ENCODE peak calls at places on chromosome 1, in eight cellular contexts. R, F, J, G, U, M, E and A are unnamed samples. For H3K4me1, the result is how much of the 10 kb centered on the place peaks cover.

GRCh38 chr1:61563611-61564010 is 161.3 kb downstream of the TM2D1 start:
- DNase-seq in E (no peak), F (no peak), G (no peak), U (no peak), J (no peak), R (no peak), M (no peak), A (no peak)

GRCh38 chr1:64691631-64692030 is 53.2 kb upstream of the RAVER2 start:
- DNase-seq in R (peak), M (no peak), F (no peak), U (no peak), G (no peak), J (peak), E (no peak), A (no peak)

GRCh38 chr1:17280436-17280835 is 27.6 kb upstream of the PADI4 start:
- DNase-seq in M (no peak), U (no peak), G (no peak), F (no peak), E (no peak), R (no peak), J (no peak), A (no peak)

GRCh38 chr1:182235952-182236650 is 155.5 kb downstream of the GLUL start:
- DNase-seq in U (no peak), E (peak), M (no peak), G (no peak), J (peak), R (peak), F (no peak), A (no peak)

GRCh38 chr1:97796716-97797115 is 124.1 kb downstream of the DPYD start:
- DNase-seq in M (no peak), U (no peak), F (no peak), E (no peak), J (peak), R (peak), G (no peak), A (no peak)

GRCh38 chr1:225445644-225446297 is 17.9 kb upstream of the LBR start:
- DNase-seq in E (no peak), G (peak), U (peak), J (no peak), F (peak), R (no peak), M (peak), A (no peak)

GRCh38 chr1:229897540-229897939 is 169.5 kb upstream of the GALNT2 start:
- DNase-seq in G (no peak), E (no peak), U (no peak), J (no peak), F (no peak), R (no peak), M (no peak), A (no peak)

GRCh38 chr1:53417003-53417402 is 42.2 kb upstream of the DMRTB1 start:
- DNase-seq in R (no peak), U (no peak), J (no peak), M (no peak), E (no peak), G (no peak), F (no peak), A (no peak)

GRCh38 chr1:5731110-5731423 is 261.2 kb downstream of the NPHP4 start:
- DNase-seq in U (no peak), R (no peak), M (peak), J (no peak), F (no peak), G (no peak), E (no peak), A (peak)

GRCh38 chr1:214380986-214381695 is 100.2 kb downstream of the SMYD2 start:
- DNase-seq in J (no peak), F (no peak), E (no peak), G (no peak), R (peak), M (no peak), U (no peak), A (no peak)

GRCh38 chr1:62539028-62539447 is 58.3 kb upstream of the ANGPTL3 start:
- DNase-seq in E (no peak), R (no peak), J (peak), F (no peak), G (no peak), M (no peak), U (no peak), A (no peak)

GRCh38 chr1:56291374-56291841 is 288.0 kb downstream of the PLPP3 start:
- DNase-seq in U (no peak), G (no peak), R (no peak), M (no peak), E (peak), F (no peak), J (no peak), A (no peak)

GRCh38 chr1:174815036-174815435 is 184.7 kb upstream of the CACYBP start:
- DNase-seq in U (no peak), R (peak), J (peak), G (no peak), E (no peak), M (no peak), F (no peak), A (peak)

GRCh38 chr1:38005195-38006007 is at the start of gene FHL3:
- DNase-seq in U (peak), F (peak), M (peak), E (peak), G (peak), R (peak), J (peak), A (peak)

GRCh38 chr1:228455715-228456114 is 31.5 kb upstream of the RNF187 start:
- DNase-seq in J (peak), R (no peak), M (no peak), E (no peak), U (no peak), F (no peak), G (no peak), A (no peak)

DNA sequence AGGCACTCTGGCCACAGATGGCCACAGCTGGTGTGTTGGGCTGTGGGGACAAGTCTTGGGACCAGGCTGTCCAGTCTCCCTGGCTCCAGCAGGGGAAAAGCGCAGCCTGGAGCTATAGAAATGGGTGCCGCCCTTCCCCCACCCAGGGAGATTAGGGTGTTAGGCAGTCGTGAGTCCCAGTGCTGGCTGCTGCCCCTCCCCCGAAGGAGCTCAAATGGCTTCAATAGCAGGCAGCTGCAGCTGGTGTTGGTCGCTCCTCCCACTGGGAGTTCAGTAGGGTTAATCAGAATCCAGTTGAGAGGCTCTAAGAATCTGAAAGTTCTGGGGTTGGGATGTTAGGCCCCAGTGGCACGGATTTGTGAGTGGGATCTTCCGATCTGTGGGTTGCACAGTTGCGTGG is 595.6 kb upstream of the PKN2 start:
- DNase-seq in M (no peak), E (no peak), J (no peak), U (no peak), F (no peak), R (no peak), G (no peak), A (no peak)
- TF ChIP-seq CTCF in M (no peak), E (no peak), J (no peak), U (no peak), F (no peak), R (no peak), G (no peak), A (no peak)

DNA sequence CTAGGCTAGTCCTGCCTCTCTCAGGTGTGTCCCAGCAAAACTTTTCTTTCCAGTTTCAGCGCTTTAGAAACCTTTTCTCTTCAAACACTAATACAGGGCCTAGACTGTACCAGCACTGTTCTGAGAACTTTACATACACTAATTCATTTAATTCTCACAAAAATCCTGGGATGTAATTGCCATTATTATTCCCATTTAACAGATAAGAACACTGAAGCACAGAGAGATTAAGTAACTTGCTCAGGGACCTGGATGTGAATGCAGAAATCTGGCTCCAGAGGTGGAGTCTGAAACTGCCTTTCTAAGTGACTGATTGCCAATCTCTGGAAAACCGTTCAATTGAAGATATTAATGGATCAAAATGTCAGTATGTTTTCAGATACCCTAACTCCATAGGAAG is 849 bp upstream of the UCK2 start:
- DNase-seq in J (no peak), F (no peak), U (no peak), R (no peak), E (no peak), M (no peak), G (no peak), A (no peak)
- H3K4me3 ChIP-seq in J (no peak), F (no peak), U (no peak), R (peak), E (peak), M (no peak), G (peak), A (no peak)

GRCh38 chr1:55194851-55195250 is 20.3 kb downstream of the USP24 start:
- DNase-seq in M (no peak), G (no peak), U (no peak), J (no peak), E (no peak), F (no peak), R (no peak), A (no peak)

GRCh38 chr1:55197106-55197505 is 18.1 kb downstream of the USP24 start:
- DNase-seq in U (no peak), E (no peak), G (no peak), J (no peak), M (no peak), F (no peak), R (no peak), A (no peak)

GRCh38 chr1:55198044-55198443 is 17.1 kb downstream of the USP24 start:
- DNase-seq in E (no peak), F (no peak), R (no peak), U (no peak), M (no peak), J (no peak), G (no peak), A (no peak)

GRCh38 chr1:55195523-55196233 is 19.5 kb downstream of the USP24 start:
- DNase-seq in G (no peak), J (peak), E (no peak), F (no peak), U (no peak), R (no peak), M (no peak), A (no peak)

DNA sequence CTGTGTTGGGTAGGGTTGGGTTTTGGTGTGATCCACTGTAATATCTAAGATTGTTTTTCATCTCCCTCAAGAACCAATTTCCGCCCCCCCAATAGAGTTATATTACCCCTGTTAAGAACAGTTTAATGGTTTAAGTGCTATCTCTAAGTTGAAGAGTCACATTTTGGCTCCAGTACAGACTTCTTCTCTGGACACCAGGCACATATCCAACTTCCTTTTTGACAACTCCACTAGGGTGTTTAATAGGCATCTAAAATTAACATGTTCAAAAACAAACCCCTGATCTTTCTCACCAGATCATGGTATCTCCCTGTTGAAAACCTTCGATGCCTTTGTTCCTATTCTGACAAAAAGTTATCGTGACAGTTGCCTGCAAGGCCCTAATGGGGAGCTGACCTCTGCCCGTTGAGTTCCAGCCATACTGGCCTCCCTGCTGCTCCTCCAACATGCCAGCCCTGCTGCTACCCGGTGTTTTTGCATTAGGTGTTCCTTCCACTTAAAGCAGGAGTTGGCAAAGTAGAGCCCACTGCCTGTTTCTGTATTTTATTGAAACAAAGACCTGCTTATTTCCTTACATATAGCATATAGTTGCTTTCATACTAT is 18.6 kb downstream of the USP24 start:
- DNase-seq in G (no peak), F (no peak), U (no peak), R (no peak), M (no peak), J (no peak), E (no peak), A (no peak)
- H3K4me1 ChIP-seq in G (under half), F (under half), U (under half), R (under half), M (under half), J (under half), E (half or more), A (under half)

DNA sequence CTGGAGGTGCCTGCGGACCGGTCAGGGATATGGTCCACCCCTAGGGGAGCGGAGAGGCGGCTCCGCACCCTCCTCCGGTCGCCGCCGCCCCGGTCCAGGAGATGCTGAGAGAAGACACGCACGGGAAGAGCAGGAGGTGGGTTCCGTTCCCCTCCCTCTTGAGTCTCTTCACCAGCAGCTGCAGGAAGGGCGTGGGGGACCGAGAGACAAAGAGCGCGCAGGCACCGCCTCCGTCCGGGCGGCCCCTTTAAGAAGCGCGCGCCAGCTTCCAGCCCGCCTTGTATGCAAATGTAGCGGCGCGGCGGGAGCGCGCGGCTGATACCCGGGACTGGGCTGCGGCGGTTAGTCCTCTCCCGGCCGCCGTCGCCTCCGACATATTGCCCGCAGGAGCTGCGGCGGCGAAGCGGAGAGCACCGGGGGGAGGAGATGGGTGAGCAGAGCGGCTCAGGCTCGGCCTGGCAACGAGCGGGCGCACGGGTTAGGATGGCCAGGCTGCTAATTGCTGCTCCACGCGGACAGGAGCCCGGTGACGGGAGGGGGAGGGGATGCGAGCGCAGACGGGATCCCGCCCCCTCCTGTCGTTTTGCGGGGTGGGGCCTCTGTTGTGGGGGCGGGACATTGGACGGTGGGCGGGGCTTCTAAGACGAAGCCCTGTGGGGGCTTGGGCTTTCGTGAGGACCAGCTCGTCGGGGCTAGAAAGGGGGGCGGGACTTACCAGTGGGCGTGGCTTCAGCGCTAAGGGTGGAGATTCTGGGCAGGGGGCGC is at the start of gene TMEM39B:
- DNase-seq in G (peak), E (peak), F (peak), R (peak), U (peak), J (peak), M (peak), A (peak)
- TF ChIP-seq CTCF in G (peak), E (peak), F (no peak), R (no peak), U (no peak), J (peak), M (no peak), A (peak)

DNA sequence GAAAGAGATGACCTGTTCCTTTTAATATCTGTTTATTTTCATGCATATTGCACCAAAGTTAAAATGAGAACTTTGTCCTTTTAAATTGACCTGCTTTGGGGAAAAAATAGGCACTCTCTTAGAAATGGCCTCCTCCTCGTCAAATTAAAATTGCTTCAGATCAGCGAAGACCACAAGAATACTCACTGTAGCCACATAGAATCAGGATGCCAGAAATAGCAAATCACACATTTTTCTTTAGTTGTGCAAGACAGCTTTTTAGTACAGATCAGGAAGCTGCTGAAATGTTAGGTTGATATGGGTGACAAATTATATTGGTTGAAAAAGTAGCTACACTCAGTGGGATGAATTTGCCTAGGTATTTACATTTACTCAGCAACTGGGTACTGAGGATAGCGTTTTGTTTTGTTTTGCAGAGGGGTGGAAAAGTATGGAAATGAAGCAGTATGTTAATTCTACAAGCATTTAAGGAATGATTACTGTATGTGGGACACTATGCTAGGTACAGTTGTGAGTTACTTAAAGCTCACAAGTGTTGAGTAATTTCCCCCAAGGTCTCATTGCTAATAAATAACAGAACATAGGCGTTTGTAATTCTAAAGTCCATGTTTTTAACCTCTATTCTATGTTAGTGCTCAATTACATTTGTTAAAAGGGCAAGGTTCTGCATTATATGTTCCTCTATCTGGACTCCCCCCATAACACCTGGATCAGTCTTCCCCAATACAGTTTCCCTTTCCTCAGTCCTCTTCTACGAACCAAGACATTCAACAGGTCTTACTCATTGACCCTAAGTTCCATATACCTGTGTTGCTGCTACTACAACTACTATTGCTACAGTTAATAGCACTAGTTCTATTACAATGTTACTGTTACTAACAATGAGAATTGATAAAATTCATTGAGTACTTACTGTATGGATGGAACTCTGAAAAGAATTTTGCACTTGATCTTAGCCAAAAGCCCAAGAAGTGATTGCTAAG is 99.4 kb upstream of the S1PR1 start:
- DNase-seq in E (no peak), M (no peak), F (no peak), R (peak), G (no peak), U (no peak), J (peak), A (no peak)
- H3K4me3 ChIP-seq in E (no peak), M (no peak), F (no peak), R (no peak), G (no peak), U (no peak), J (no peak), A (no peak)

DNA sequence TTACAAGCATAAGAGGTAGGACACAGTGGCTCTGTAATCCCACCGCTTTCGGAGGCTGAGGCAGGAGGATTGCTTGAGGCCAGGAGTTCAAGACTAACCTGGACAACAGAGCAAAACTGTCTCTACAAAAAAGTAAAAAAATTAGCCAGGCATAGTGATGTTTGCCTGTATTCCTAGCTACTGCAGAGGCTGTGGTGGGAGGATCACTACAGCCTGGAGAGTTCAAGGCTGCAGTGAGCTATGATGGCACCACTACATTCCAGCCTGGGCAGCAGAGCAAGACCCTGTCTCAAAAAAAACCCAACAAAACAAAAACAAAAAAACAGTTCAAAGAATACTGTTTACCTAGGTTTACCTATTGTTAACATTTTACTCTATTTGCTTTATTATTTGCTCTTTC is 37.4 kb downstream of the CLIC4 start:
- DNase-seq in E (no peak), G (no peak), R (no peak), F (no peak), U (no peak), M (no peak), J (no peak), A (no peak)
- H3K4me1 ChIP-seq in E (half or more), G (under half), R (under half), F (under half), U (under half), M (half or more), J (under half), A (under half)

DNA sequence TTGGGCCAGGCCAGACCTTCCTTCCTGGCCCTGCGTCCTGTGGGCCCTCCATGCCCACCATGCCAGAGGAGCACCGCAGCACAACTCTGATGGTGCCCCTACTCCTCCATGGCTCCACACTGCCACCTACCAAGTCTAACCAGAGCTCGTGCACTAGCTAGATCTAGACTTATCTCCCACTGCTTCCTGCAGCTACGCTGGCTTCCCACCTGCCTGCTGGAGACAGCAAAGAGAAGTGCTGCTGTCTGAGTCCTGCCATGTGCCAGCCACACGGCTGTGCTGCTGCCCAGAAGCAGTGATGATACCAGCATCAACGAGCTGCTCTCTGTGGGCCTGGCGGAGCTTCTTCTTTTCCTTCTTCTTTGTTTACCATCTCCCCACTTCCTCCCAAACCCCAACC is 4.5 kb downstream of the GUCA2B start:
- DNase-seq in G (no peak), J (no peak), U (no peak), R (no peak), M (no peak), F (no peak), E (no peak), A (no peak)
- TF ChIP-seq CTCF in G (no peak), J (no peak), U (no peak), R (no peak), M (no peak), F (no peak), E (no peak), A (no peak)

DNA sequence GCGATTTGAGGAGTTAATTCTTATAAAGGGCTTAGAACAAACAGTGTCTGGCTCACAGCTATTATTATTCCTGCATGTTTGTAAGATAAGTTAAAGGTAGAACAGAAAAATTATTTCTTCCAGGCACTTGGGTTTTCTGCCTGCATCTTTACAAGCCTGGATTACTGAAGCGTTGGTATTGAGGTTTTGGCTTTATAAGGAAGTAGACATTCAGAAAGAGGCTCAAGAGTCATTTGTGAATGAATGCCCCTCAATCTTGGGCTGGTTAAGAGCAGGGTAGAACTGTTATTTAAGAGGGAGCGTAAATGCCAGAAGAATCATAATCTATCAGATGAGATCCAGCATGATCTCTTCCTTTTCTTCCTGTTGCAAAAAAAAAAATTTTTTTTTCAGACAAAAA is 77.3 kb upstream of the ARID1A start:
- DNase-seq in J (no peak), F (no peak), R (no peak), E (no peak), G (no peak), U (no peak), M (no peak), A (no peak)
- H3K4me3 ChIP-seq in J (no peak), F (no peak), R (no peak), E (no peak), G (no peak), U (no peak), M (no peak), A (no peak)

GRCh38 chr1:162908236-162908635 is 47.3 kb upstream of the CCDC190 start:
- DNase-seq in J (no peak), R (no peak), E (no peak), F (no peak), U (no peak), M (no peak), G (no peak), A (no peak)
- H3K4me1 ChIP-seq in J (under half), R (under half), E (under half), F (under half), U (under half), M (under half), G (under half), A (under half)